ENCODE peak calls at places on chromosomes 1 and 21, in four cellular contexts. E, O, Z and Y are unnamed samples.

GRCh38 chr21:42291751-42292562 is 23.3 kb downstream of the TFF3 start:
- DNase-seq in E (no peak), O (no peak), Z (no peak), Y (no peak)

GRCh38 chr1:10631811-10632481 is 157.2 kb downstream of the PEX14 start:
- DNase-seq in E (no peak), O (no peak), Z (no peak), Y (no peak)

GRCh38 chr1:185350027-185350442 is 33.0 kb upstream of the IVNS1ABP start:
- DNase-seq in E (no peak), O (no peak), Z (peak), Y (no peak)

GRCh38 chr1:13550663-13551062 is 33.0 kb upstream of the PDPN start:
- DNase-seq in E (no peak), O (no peak), Z (no peak), Y (no peak)

GRCh38 chr1:51230501-51231078 is 5.5 kb upstream of the RNF11 start:
- DNase-seq in E (no peak), O (no peak), Z (no peak), Y (no peak)

GRCh38 chr1:220271706-220272046 is 577 bp downstream of the RAB3GAP2 start:
- DNase-seq in E (peak), O (no peak), Z (no peak), Y (peak)

GRCh38 chr1:94790246-94790645 is 29.9 kb upstream of the SLC44A3 start:
- DNase-seq in E (no peak), O (no peak), Z (no peak), Y (no peak)

GRCh38 chr1:29747136-29747670 is 510.9 kb downstream of the PTPRU start:
- DNase-seq in E (no peak), O (no peak), Z (no peak), Y (no peak)

DNA sequence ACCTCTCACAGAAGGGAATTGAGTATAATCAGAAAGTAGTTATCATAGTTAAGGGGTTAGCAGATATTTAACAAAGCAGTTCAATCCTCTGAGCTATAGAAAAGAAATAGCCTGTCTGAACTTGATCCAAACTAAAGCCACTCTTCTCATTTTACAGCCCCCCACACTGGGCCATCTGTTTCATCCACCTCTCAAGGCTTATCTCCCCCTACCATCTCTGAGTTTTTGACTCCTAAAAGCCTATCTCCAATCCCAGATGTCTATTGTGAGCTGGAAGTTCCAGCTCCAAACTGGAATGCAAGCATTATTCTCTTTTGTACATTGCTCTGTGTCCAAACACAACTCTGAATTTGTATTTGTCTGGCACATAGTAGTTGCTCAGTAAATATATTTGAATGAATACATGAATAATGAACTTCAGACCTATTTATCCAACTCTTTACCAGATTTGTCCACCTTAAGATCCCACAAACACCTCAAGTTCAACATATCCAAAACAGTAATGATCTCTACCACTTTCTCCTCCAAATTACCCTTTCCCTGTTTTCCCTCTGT is 98.1 kb downstream of the PLPP3 start:
- DNase-seq in E (peak), O (no peak), Z (no peak), Y (no peak)
- TF ChIP-seq POLR2AphosphoS2 in E (no peak), O (no peak), Z (no peak), Y (no peak)

DNA sequence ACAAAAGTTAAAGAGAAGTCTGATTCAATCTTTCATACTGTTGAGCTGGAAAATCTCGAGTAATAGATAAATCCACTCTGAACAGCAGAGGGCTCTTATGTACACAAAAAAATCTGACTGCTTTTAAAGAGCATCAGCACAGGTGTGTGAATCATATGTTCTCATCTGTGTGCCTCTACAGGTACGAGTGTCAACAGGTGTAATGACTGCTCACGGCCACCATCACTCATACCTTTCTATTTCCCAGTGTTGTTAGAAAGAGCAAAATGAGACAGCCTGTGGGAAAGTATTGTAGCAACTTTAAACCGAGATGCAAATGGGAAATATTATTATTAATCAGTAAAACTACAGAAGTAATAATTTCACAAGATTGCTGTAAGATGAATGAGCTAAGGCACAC is 49.0 kb upstream of the SCAF4 start:
- DNase-seq in E (no peak), O (no peak), Z (peak), Y (no peak)
- TF ChIP-seq POLR2AphosphoS2 in E (no peak), O (no peak), Z (no peak), Y (no peak)

GRCh38 chr1:150256193-150256548 is 1.4 kb upstream of the CA14 start:
- DNase-seq in E (no peak), O (no peak), Z (no peak), Y (no peak)
- TF ChIP-seq POLR2AphosphoS2 in E (no peak), O (no peak), Z (no peak), Y (no peak)

GRCh38 chr1:5579966-5580365 is 412.3 kb downstream of the NPHP4 start:
- DNase-seq in E (no peak), O (no peak), Z (no peak), Y (no peak)

GRCh38 chr1:5576111-5577065 is 415.8 kb downstream of the NPHP4 start:
- DNase-seq in E (no peak), O (no peak), Z (no peak), Y (no peak)

GRCh38 chr1:5575396-5576110 is 416.7 kb downstream of the NPHP4 start:
- DNase-seq in E (no peak), O (no peak), Z (no peak), Y (no peak)

GRCh38 chr1:5578690-5579089 is 413.5 kb downstream of the NPHP4 start:
- DNase-seq in E (no peak), O (no peak), Z (no peak), Y (no peak)

DNA sequence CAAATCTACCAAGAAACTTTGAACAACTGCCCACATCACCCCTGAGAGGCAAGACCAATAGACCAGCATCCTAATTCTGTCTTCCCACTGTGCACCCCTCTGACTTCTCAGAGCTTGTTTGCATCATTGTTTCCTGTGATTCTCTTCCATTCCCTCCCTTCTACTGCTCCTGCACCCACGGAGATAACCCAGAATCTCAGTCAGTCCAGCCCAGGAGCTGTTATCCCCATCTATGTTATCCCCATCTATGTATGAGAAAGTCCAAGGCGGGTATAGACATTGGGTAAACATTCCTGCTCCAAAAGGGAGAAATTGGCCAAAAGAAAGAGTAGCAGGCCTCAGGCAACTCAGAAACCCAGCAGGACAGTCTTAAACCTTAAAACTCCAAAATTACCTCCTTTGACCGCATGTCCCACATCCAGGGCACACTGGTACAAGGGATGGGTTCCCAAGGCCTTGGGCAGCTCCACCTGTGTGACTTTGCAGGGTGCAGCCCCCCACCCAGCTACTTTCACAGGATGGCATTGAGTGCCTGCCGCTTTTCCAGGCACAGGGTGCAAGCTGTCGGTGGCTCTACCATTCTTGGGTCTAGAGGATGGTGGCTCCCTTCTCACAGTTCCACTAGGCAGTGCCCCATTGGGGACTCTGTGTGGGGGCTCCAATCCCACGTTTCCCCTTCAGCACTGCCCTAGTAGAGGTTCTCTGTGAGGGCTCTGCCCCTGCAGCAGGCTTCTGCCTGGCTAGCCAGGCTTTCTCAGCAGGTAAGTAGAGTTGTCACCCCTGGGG is 414.8 kb downstream of the NPHP4 start:
- DNase-seq in E (no peak), O (no peak), Z (no peak), Y (no peak)
- TF ChIP-seq POLR2AphosphoS2 in E (no peak), O (no peak), Z (no peak), Y (no peak)

DNA sequence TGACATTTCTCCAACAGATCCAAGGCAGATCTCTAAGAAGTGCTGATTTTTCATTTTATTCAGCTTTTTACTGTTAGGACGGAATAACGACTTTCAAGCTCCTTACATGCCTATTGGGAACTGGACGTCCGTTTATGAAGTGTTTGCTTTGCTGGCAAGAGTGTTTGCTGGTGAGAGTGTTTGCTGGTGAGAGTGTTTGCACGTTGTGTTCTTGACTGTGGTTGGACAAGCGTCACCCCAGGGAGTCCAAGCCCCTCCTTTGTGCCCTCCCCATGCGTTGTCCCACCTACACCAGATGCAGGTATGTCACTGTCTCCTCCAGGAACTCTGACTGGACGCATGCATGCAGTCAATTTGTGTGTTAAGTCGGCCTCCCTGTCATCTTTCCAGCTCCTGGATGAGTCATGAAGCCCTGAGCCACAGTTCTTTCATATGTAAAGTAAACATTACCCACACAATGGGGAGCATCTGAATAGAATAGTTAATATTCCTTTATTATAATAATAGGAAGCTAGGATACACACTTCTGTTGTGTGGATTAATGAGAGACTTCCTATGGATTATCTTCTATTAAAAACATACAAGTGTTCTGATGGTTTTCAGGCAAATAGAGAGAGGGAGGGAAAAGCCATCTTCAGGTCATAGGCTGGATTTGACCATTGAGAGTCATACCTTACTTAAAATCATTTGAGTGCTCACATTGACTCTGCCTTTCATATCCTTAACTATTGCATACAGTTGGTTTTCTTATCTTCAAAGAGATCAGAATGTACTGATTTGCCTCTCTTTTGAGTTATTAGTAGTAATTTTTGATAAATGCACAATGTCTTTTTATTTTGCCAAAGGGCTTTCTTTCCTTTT is 119.2 kb downstream of the GALNT2 start:
- DNase-seq in E (peak), O (no peak), Z (peak), Y (peak)
- TF ChIP-seq POLR2AphosphoS2 in E (no peak), O (no peak), Z (no peak), Y (no peak)

GRCh38 chr1:35539824-35540261 is 17.4 kb downstream of the KIAA0319L start:
- DNase-seq in E (no peak), O (peak), Z (no peak), Y (no peak)

GRCh38 chr1:35546614-35547013 is 10.6 kb downstream of the KIAA0319L start:
- DNase-seq in E (no peak), O (no peak), Z (no peak), Y (no peak)

GRCh38 chr1:35539073-35539823 is 18.0 kb downstream of the KIAA0319L start:
- DNase-seq in E (no peak), O (peak), Z (no peak), Y (no peak)

DNA sequence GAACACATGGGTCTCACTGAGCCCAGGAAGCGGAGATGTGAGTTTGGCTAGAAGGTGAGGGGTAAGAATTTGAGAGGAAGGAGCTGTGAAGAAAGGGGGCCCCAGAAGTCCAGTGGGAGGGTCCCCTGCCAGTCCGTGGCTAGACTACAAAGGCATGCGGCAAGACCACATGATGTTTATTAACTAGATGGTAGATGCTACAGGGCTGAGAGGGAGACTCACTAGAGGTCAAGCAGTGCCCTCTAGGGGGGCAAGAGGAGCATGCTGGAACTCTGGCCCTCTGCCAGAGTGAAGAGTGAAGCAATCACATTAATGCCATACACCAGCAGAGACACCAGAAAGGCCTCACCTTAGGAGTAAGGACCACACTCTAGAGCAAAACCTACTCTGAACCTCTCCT is 12.2 kb downstream of the KIAA0319L start:
- DNase-seq in E (peak), O (peak), Z (peak), Y (peak)
- TF ChIP-seq POLR2AphosphoS2 in E (no peak), O (no peak), Z (no peak), Y (no peak)

GRCh38 chr21:44871576-44872265 is 1.8 kb downstream of the PTTG1IP start:
- DNase-seq in E (no peak), O (no peak), Z (peak), Y (no peak)
- TF ChIP-seq POLR2AphosphoS2 in E (no peak), O (no peak), Z (no peak), Y (no peak)

GRCh38 chr1:25472494-25472893 is 41.8 kb downstream of the MACO1 start:
- DNase-seq in E (no peak), O (peak), Z (no peak), Y (no peak)
- TF ChIP-seq POLR2AphosphoS2 in E (no peak), O (no peak), Z (no peak), Y (no peak)